ENCODE peak calls at places on chromosome 20, in six cellular contexts. One of them, this sample, is unnamed.

GRCh38 chr20:21156266-21156665 is 30.4 kb downstream of the KIZ start:
- DNase-seq in mesendoderm: peak
- DNase-seq in mesenchymal stem cell: peak
- DNase-seq in H1: no peak
- DNase-seq in IMR-90: peak
- DNase-seq in neuronal stem cell: no peak
- DNase-seq in this sample: no peak

GRCh38 chr20:40630723-40631631 is 58.1 kb downstream of the MAFB start:
- DNase-seq in H1: no peak
- DNase-seq in neuronal stem cell: no peak
- DNase-seq in IMR-90: no peak
- DNase-seq in mesendoderm: no peak
- DNase-seq in mesenchymal stem cell: no peak
- DNase-seq in this sample: no peak

GRCh38 chr20:21141825-21142224 is 15.9 kb downstream of the KIZ start:
- DNase-seq in mesendoderm: no peak
- DNase-seq in neuronal stem cell: no peak
- DNase-seq in H1: no peak
- DNase-seq in mesenchymal stem cell: no peak
- DNase-seq in IMR-90: no peak
- DNase-seq in this sample: no peak

GRCh38 chr20:14951105-14951504 is 613.7 kb upstream of the FLRT3 start:
- DNase-seq in mesendoderm: no peak
- DNase-seq in neuronal stem cell: no peak
- DNase-seq in H1: no peak
- DNase-seq in mesenchymal stem cell: peak
- DNase-seq in IMR-90: no peak
- DNase-seq in this sample: no peak

GRCh38 chr20:278607-279571 is 11.7 kb downstream of the C20orf96 start:
- DNase-seq in mesenchymal stem cell: no peak
- DNase-seq in IMR-90: no peak
- DNase-seq in neuronal stem cell: no peak
- DNase-seq in mesendoderm: peak
- DNase-seq in H1: peak
- DNase-seq in this sample: peak

GRCh38 chr20:48784273-48784641 is 43.5 kb downstream of the PREX1 start:
- DNase-seq in mesenchymal stem cell: no peak
- DNase-seq in H1: no peak
- DNase-seq in mesendoderm: no peak
- DNase-seq in IMR-90: no peak
- DNase-seq in neuronal stem cell: no peak
- DNase-seq in this sample: no peak

GRCh38 chr20:16575390-16576140 is 2.3 kb upstream of the KIF16B start:
- DNase-seq in mesenchymal stem cell: no peak
- DNase-seq in neuronal stem cell: no peak
- DNase-seq in IMR-90: no peak
- DNase-seq in H1: no peak
- DNase-seq in mesendoderm: peak
- DNase-seq in this sample: no peak

GRCh38 chr20:32505723-32506473 is 79.2 kb downstream of the NOL4L start:
- DNase-seq in H1: no peak
- DNase-seq in mesenchymal stem cell: no peak
- DNase-seq in neuronal stem cell: no peak
- DNase-seq in mesendoderm: no peak
- DNase-seq in IMR-90: no peak
- DNase-seq in this sample: no peak

GRCh38 chr20:60627751-60628565 is 624.1 kb upstream of the CDH4 start:
- DNase-seq in mesendoderm: peak
- DNase-seq in mesenchymal stem cell: no peak
- DNase-seq in neuronal stem cell: no peak
- DNase-seq in H1: no peak
- DNase-seq in IMR-90: no peak
- DNase-seq in this sample: no peak

GRCh38 chr20:24872291-24873014 is 76.6 kb upstream of the CST7 start:
- DNase-seq in H1: no peak
- DNase-seq in mesenchymal stem cell: no peak
- DNase-seq in neuronal stem cell: no peak
- DNase-seq in IMR-90: no peak
- DNase-seq in mesendoderm: no peak
- DNase-seq in this sample: no peak

GRCh38 chr20:50321797-50322480 is 131.3 kb downstream of the CEBPB start:
- DNase-seq in H1: no peak
- DNase-seq in mesendoderm: no peak
- DNase-seq in mesenchymal stem cell: peak
- DNase-seq in neuronal stem cell: no peak
- DNase-seq in IMR-90: peak
- DNase-seq in this sample: no peak

GRCh38 chr20:41004561-41005360 is 23.9 kb upstream of the TOP1 start:
- DNase-seq in IMR-90: peak
- DNase-seq in H1: no peak
- DNase-seq in mesendoderm: no peak
- DNase-seq in mesenchymal stem cell: peak
- DNase-seq in neuronal stem cell: no peak
- DNase-seq in this sample: no peak

GRCh38 chr20:32362924-32363364 is 4.8 kb downstream of the ASXL1 start:
- DNase-seq in neuronal stem cell: no peak
- DNase-seq in IMR-90: peak
- DNase-seq in H1: no peak
- DNase-seq in mesenchymal stem cell: no peak
- DNase-seq in mesendoderm: no peak
- DNase-seq in this sample: no peak

GRCh38 chr20:53629436-53629835 is 35.8 kb upstream of the ZNF217 start:
- DNase-seq in mesendoderm: no peak
- DNase-seq in IMR-90: no peak
- DNase-seq in H1: no peak
- DNase-seq in mesenchymal stem cell: no peak
- DNase-seq in neuronal stem cell: no peak
- DNase-seq in this sample: no peak

GRCh38 chr20:57748601-57749130 is 38.9 kb upstream of the PMEPA1 start:
- DNase-seq in neuronal stem cell: peak
- DNase-seq in mesenchymal stem cell: peak
- DNase-seq in H1: no peak
- DNase-seq in mesendoderm: peak
- DNase-seq in IMR-90: peak
- DNase-seq in this sample: no peak

GRCh38 chr20:57744206-57744605 is 34.4 kb upstream of the PMEPA1 start:
- DNase-seq in H1: no peak
- DNase-seq in mesenchymal stem cell: no peak
- DNase-seq in mesendoderm: no peak
- DNase-seq in neuronal stem cell: no peak
- DNase-seq in IMR-90: no peak
- DNase-seq in this sample: no peak

GRCh38 chr20:57746832-57747404 is 37.1 kb upstream of the PMEPA1 start:
- DNase-seq in IMR-90: no peak
- DNase-seq in mesenchymal stem cell: no peak
- DNase-seq in H1: no peak
- DNase-seq in neuronal stem cell: no peak
- DNase-seq in mesendoderm: no peak
- DNase-seq in this sample: no peak

GRCh38 chr20:57747889-57748456 is 38.2 kb upstream of the PMEPA1 start:
- DNase-seq in mesendoderm: no peak
- DNase-seq in IMR-90: no peak
- DNase-seq in H1: no peak
- DNase-seq in neuronal stem cell: no peak
- DNase-seq in mesenchymal stem cell: no peak
- DNase-seq in this sample: no peak

DNA sequence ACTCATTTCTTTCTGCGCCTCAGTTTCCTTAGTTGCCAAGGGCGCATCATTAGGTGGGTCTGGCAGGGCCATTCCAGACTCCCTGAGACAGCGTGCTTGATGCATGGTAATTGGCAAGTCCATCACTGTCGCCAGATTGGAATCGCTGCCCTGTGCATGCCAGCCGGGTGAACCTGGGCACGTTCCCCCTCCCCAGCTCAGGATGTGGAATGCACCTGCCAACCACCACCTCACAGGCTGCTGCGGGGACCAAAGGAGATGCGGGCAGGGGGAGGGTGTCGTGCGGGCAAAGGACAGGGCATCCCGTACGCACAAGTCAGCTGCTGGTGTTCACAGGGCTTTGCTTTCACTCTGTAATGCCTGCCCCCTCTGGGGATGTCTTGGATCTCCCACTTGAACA is 36.4 kb upstream of the PMEPA1 start:
- DNase-seq in H1: no peak
- DNase-seq in neuronal stem cell: no peak
- DNase-seq in mesendoderm: no peak
- DNase-seq in IMR-90: no peak
- DNase-seq in mesenchymal stem cell: no peak
- DNase-seq in this sample: no peak
- H2BK15ac ChIP-seq in H1: no peak
- H2BK15ac ChIP-seq in neuronal stem cell: no peak
- H2BK15ac ChIP-seq in mesendoderm: no peak
- H2BK15ac ChIP-seq in IMR-90: no peak
- H2BK15ac ChIP-seq in mesenchymal stem cell: no peak
- H2BK15ac ChIP-seq in this sample: no peak

DNA sequence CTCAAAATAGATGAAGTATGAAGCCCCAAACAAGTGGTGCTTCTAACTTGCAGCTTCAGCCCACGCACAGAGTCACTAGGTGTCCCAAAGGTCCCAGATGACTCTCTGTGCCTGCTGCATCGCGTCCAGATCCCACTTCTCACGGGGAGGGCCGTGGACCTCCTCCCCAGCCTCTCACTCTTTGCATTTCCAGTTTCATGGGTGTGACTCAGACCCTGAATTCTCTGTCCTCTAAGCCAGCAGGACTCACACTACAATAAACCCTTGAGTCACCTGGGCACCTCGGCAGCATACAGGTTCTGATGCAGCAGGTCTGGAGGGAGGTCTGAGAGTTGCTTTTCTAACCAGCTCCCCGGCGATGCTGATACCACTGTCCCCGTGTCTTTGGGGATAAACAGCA is 114.0 kb upstream of the RIN2 start:
- DNase-seq in mesenchymal stem cell: no peak
- DNase-seq in neuronal stem cell: no peak
- DNase-seq in H1: no peak
- DNase-seq in mesendoderm: peak
- DNase-seq in IMR-90: no peak
- DNase-seq in this sample: no peak
- H2BK15ac ChIP-seq in mesenchymal stem cell: no peak
- H2BK15ac ChIP-seq in neuronal stem cell: no peak
- H2BK15ac ChIP-seq in H1: no peak
- H2BK15ac ChIP-seq in mesendoderm: no peak
- H2BK15ac ChIP-seq in IMR-90: no peak
- H2BK15ac ChIP-seq in this sample: no peak

GRCh38 chr20:30500829-30501440 is 756.5 kb upstream of the DEFB115 start:
- DNase-seq in H1: peak
- DNase-seq in mesendoderm: peak
- DNase-seq in IMR-90: no peak
- DNase-seq in mesenchymal stem cell: no peak
- DNase-seq in neuronal stem cell: no peak
- DNase-seq in this sample: no peak
- H2BK15ac ChIP-seq in H1: no peak
- H2BK15ac ChIP-seq in mesendoderm: no peak
- H2BK15ac ChIP-seq in IMR-90: no peak
- H2BK15ac ChIP-seq in mesenchymal stem cell: no peak
- H2BK15ac ChIP-seq in neuronal stem cell: no peak
- H2BK15ac ChIP-seq in this sample: no peak

DNA sequence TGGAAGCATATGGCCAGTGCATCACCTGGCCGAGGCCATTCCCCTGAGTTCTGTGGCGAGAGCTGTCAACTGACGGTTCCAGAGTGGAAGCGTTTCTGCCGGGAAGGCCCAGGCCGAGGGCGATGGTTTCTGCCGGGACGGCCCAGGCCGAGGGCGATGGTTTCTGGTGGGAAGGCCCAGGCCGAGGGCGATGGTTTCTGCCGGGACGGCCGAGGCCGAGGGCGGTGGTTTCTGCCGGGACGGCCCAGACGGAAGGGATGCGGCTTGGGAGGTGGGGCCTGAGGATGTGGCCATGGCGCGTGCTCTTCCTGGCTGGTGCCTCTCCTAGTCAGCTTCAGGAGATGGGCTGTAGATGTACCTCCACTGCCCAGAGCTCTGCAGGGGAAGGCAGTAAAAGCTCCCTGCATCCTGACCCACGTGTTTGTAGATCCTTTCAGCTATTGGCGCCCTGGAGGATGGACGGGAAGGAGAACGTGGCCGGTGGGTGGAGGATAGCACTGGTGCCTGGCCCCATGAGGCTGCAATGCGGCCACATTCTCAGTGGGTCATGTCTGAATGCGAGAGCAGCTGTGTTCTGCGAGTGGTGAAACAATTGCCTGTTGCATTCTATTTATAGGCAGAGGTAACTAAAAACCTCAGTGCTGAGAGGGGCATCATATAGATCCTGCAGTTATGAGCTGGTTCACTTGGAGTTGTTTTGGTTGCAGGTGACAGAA is 12.8 kb downstream of the TPD52L2 start:
- DNase-seq in mesenchymal stem cell: no peak
- DNase-seq in H1: no peak
- DNase-seq in IMR-90: no peak
- DNase-seq in neuronal stem cell: no peak
- DNase-seq in mesendoderm: no peak
- DNase-seq in this sample: no peak
- H2BK15ac ChIP-seq in mesenchymal stem cell: no peak
- H2BK15ac ChIP-seq in H1: no peak
- H2BK15ac ChIP-seq in IMR-90: no peak
- H2BK15ac ChIP-seq in neuronal stem cell: no peak
- H2BK15ac ChIP-seq in mesendoderm: no peak
- H2BK15ac ChIP-seq in this sample: no peak